ENCODE peak calls at places on chromosomes 6 and 20, in nine cellular contexts. One of them, this sample, is unnamed.

GRCh38 chr6:6039946-6040509 is 33.3 kb upstream of the NRN1 start:
- DNase-seq in suprapubic skin: no peak
- DNase-seq in ovary: no peak
- DNase-seq in esophagus squamous epithelium: no peak
- DNase-seq in A549: no peak
- DNase-seq in HCT116: no peak
- DNase-seq in body of pancreas: no peak
- DNase-seq in prostate gland: no peak
- DNase-seq in GM12892: no peak
- DNase-seq in this sample: no peak

GRCh38 chr6:22717906-22718305 is 148.5 kb downstream of the HDGFL1 start:
- DNase-seq in suprapubic skin: no peak
- DNase-seq in ovary: no peak
- DNase-seq in esophagus squamous epithelium: no peak
- DNase-seq in A549: no peak
- DNase-seq in HCT116: no peak
- DNase-seq in body of pancreas: peak
- DNase-seq in prostate gland: peak
- DNase-seq in GM12892: no peak
- DNase-seq in this sample: no peak

GRCh38 chr6:142014515-142014914 is 118.2 kb upstream of the GJE1 start:
- DNase-seq in suprapubic skin: no peak
- DNase-seq in ovary: no peak
- DNase-seq in esophagus squamous epithelium: no peak
- DNase-seq in A549: peak
- DNase-seq in HCT116: peak
- DNase-seq in body of pancreas: no peak
- DNase-seq in prostate gland: no peak
- DNase-seq in GM12892: no peak
- DNase-seq in this sample: no peak

GRCh38 chr6:147154454-147154853 is 49.8 kb upstream of the STXBP5 start:
- DNase-seq in suprapubic skin: no peak
- DNase-seq in ovary: no peak
- DNase-seq in esophagus squamous epithelium: no peak
- DNase-seq in A549: peak
- DNase-seq in HCT116: no peak
- DNase-seq in body of pancreas: no peak
- DNase-seq in prostate gland: peak
- DNase-seq in GM12892: no peak
- DNase-seq in this sample: no peak

GRCh38 chr6:125852587-125852986 is 61.8 kb downstream of the NCOA7 start:
- DNase-seq in suprapubic skin: no peak
- DNase-seq in ovary: no peak
- DNase-seq in esophagus squamous epithelium: no peak
- DNase-seq in A549: no peak
- DNase-seq in HCT116: no peak
- DNase-seq in body of pancreas: no peak
- DNase-seq in prostate gland: no peak
- DNase-seq in GM12892: no peak
- DNase-seq in this sample: no peak

GRCh38 chr20:23161968-23162696 is 76.0 kb upstream of the CD93 start:
- DNase-seq in suprapubic skin: peak
- DNase-seq in ovary: peak
- DNase-seq in esophagus squamous epithelium: no peak
- DNase-seq in A549: peak
- DNase-seq in HCT116: no peak
- DNase-seq in body of pancreas: peak
- DNase-seq in prostate gland: peak
- DNase-seq in GM12892: no peak
- DNase-seq in this sample: peak

GRCh38 chr6:27251672-27252251 is 4.3 kb downstream of the PRSS16 start:
- DNase-seq in suprapubic skin: no peak
- DNase-seq in ovary: peak
- DNase-seq in esophagus squamous epithelium: peak
- DNase-seq in A549: peak
- DNase-seq in HCT116: peak
- DNase-seq in body of pancreas: peak
- DNase-seq in prostate gland: peak
- DNase-seq in GM12892: peak
- DNase-seq in this sample: peak

GRCh38 chr20:25009218-25010145 is 16.9 kb upstream of the APMAP start:
- DNase-seq in suprapubic skin: peak
- DNase-seq in ovary: no peak
- DNase-seq in esophagus squamous epithelium: no peak
- DNase-seq in A549: no peak
- DNase-seq in HCT116: no peak
- DNase-seq in body of pancreas: peak
- DNase-seq in prostate gland: no peak
- DNase-seq in GM12892: no peak
- DNase-seq in this sample: peak

GRCh38 chr6:148343028-148343374 is 363 bp downstream of the SASH1 start:
- DNase-seq in suprapubic skin: no peak
- DNase-seq in ovary: no peak
- DNase-seq in esophagus squamous epithelium: no peak
- DNase-seq in A549: no peak
- DNase-seq in HCT116: no peak
- DNase-seq in body of pancreas: peak
- DNase-seq in prostate gland: peak
- DNase-seq in GM12892: no peak
- DNase-seq in this sample: no peak

GRCh38 chr6:38346291-38347079 is 293.2 kb downstream of the BTBD9 start:
- DNase-seq in suprapubic skin: no peak
- DNase-seq in ovary: no peak
- DNase-seq in esophagus squamous epithelium: no peak
- DNase-seq in A549: no peak
- DNase-seq in HCT116: no peak
- DNase-seq in body of pancreas: no peak
- DNase-seq in prostate gland: no peak
- DNase-seq in GM12892: no peak
- DNase-seq in this sample: no peak

GRCh38 chr6:149484733-149485700 is at the start of gene ZC3H12D:
- DNase-seq in suprapubic skin: peak
- DNase-seq in ovary: no peak
- DNase-seq in esophagus squamous epithelium: no peak
- DNase-seq in A549: peak
- DNase-seq in HCT116: peak
- DNase-seq in body of pancreas: peak
- DNase-seq in prostate gland: no peak
- DNase-seq in GM12892: no peak
- DNase-seq in this sample: peak
- TF ChIP-seq POLR2A in suprapubic skin: no peak
- TF ChIP-seq POLR2A in ovary: no peak
- TF ChIP-seq POLR2A in esophagus squamous epithelium: no peak
- TF ChIP-seq POLR2A in A549: no peak
- TF ChIP-seq POLR2A in HCT116: no peak
- TF ChIP-seq POLR2A in body of pancreas: no peak
- TF ChIP-seq POLR2A in prostate gland: no peak
- TF ChIP-seq POLR2A in GM12892: peak
- TF ChIP-seq POLR2A in this sample: no peak

GRCh38 chr6:131893198-131893597 is 58.0 kb downstream of the CCN2 start:
- DNase-seq in suprapubic skin: no peak
- DNase-seq in ovary: no peak
- DNase-seq in esophagus squamous epithelium: no peak
- DNase-seq in A549: no peak
- DNase-seq in HCT116: no peak
- DNase-seq in body of pancreas: no peak
- DNase-seq in prostate gland: no peak
- DNase-seq in GM12892: no peak
- DNase-seq in this sample: no peak

GRCh38 chr6:131898718-131899117 is 52.5 kb downstream of the CCN2 start:
- DNase-seq in suprapubic skin: no peak
- DNase-seq in ovary: no peak
- DNase-seq in esophagus squamous epithelium: no peak
- DNase-seq in A549: no peak
- DNase-seq in HCT116: no peak
- DNase-seq in body of pancreas: no peak
- DNase-seq in prostate gland: no peak
- DNase-seq in GM12892: no peak
- DNase-seq in this sample: no peak

GRCh38 chr6:131890091-131890490 is 61.1 kb downstream of the CCN2 start:
- DNase-seq in suprapubic skin: no peak
- DNase-seq in ovary: no peak
- DNase-seq in esophagus squamous epithelium: no peak
- DNase-seq in A549: no peak
- DNase-seq in HCT116: no peak
- DNase-seq in body of pancreas: no peak
- DNase-seq in prostate gland: no peak
- DNase-seq in GM12892: no peak
- DNase-seq in this sample: no peak

GRCh38 chr6:131897050-131897435 is 54.1 kb downstream of the CCN2 start:
- DNase-seq in suprapubic skin: no peak
- DNase-seq in ovary: no peak
- DNase-seq in esophagus squamous epithelium: no peak
- DNase-seq in A549: no peak
- DNase-seq in HCT116: no peak
- DNase-seq in body of pancreas: no peak
- DNase-seq in prostate gland: no peak
- DNase-seq in GM12892: no peak
- DNase-seq in this sample: no peak

DNA sequence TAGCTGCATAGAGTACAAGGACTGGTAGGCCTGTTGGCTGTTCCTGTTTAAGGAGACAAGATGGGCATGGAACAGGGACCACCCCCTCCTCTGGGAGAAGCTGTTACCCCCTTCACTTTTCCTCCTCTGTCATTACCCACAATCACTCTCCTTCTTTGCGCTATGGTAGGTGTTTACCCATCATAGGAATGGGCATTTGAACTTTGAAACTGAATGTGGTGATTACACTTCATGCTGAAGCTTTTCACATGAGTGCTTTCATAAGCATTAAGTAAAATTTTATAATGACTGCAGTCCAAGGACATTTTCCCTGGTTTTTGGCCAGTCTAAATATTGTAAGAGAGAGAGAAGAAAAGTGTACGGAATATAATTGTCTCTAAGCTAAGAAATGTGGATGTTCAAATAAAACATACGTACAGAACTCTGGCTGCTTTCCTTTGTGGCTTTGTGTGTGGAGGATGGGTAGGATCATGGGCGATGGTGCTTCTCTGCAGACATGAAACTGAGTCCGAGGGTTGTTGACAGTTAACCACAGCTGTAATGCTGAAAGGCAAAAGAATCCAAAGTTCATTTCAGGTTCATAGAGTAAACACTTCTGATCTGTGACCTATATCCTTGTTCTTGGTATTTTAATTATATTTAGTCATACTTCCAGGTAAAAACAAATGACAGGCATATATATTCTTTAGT is 56.3 kb downstream of the CCN2 start:
- DNase-seq in suprapubic skin: no peak
- DNase-seq in ovary: no peak
- DNase-seq in esophagus squamous epithelium: no peak
- DNase-seq in A549: no peak
- DNase-seq in HCT116: no peak
- DNase-seq in body of pancreas: no peak
- DNase-seq in prostate gland: no peak
- DNase-seq in GM12892: no peak
- DNase-seq in this sample: no peak
- TF ChIP-seq POLR2A in suprapubic skin: no peak
- TF ChIP-seq POLR2A in ovary: no peak
- TF ChIP-seq POLR2A in esophagus squamous epithelium: no peak
- TF ChIP-seq POLR2A in A549: no peak
- TF ChIP-seq POLR2A in HCT116: no peak
- TF ChIP-seq POLR2A in body of pancreas: no peak
- TF ChIP-seq POLR2A in prostate gland: no peak
- TF ChIP-seq POLR2A in GM12892: no peak
- TF ChIP-seq POLR2A in this sample: no peak

GRCh38 chr6:167422934-167423333 is 98.0 kb downstream of the TTLL2 start:
- DNase-seq in suprapubic skin: no peak
- DNase-seq in ovary: no peak
- DNase-seq in esophagus squamous epithelium: no peak
- DNase-seq in A549: no peak
- DNase-seq in HCT116: no peak
- DNase-seq in body of pancreas: no peak
- DNase-seq in prostate gland: no peak
- DNase-seq in GM12892: no peak
- DNase-seq in this sample: no peak

GRCh38 chr6:167424700-167425099 is 99.8 kb downstream of the TTLL2 start:
- DNase-seq in suprapubic skin: no peak
- DNase-seq in ovary: no peak
- DNase-seq in esophagus squamous epithelium: no peak
- DNase-seq in A549: no peak
- DNase-seq in HCT116: no peak
- DNase-seq in body of pancreas: no peak
- DNase-seq in prostate gland: no peak
- DNase-seq in GM12892: no peak
- DNase-seq in this sample: no peak

GRCh38 chr6:167420177-167420576 is 95.3 kb downstream of the TTLL2 start:
- DNase-seq in suprapubic skin: no peak
- DNase-seq in ovary: no peak
- DNase-seq in esophagus squamous epithelium: no peak
- DNase-seq in A549: no peak
- DNase-seq in HCT116: no peak
- DNase-seq in body of pancreas: no peak
- DNase-seq in prostate gland: no peak
- DNase-seq in GM12892: no peak
- DNase-seq in this sample: no peak

GRCh38 chr6:167424060-167424673 is 99.3 kb downstream of the TTLL2 start:
- DNase-seq in suprapubic skin: no peak
- DNase-seq in ovary: no peak
- DNase-seq in esophagus squamous epithelium: no peak
- DNase-seq in A549: no peak
- DNase-seq in HCT116: no peak
- DNase-seq in body of pancreas: no peak
- DNase-seq in prostate gland: no peak
- DNase-seq in GM12892: no peak
- DNase-seq in this sample: no peak

GRCh38 chr6:167420858-167421766 is 96.2 kb downstream of the TTLL2 start:
- DNase-seq in suprapubic skin: no peak
- DNase-seq in ovary: no peak
- DNase-seq in esophagus squamous epithelium: no peak
- DNase-seq in A549: peak
- DNase-seq in HCT116: no peak
- DNase-seq in body of pancreas: peak
- DNase-seq in prostate gland: no peak
- DNase-seq in GM12892: no peak
- DNase-seq in this sample: no peak
- TF ChIP-seq POLR2A in suprapubic skin: no peak
- TF ChIP-seq POLR2A in ovary: no peak
- TF ChIP-seq POLR2A in esophagus squamous epithelium: no peak
- TF ChIP-seq POLR2A in A549: no peak
- TF ChIP-seq POLR2A in HCT116: no peak
- TF ChIP-seq POLR2A in body of pancreas: no peak
- TF ChIP-seq POLR2A in prostate gland: no peak
- TF ChIP-seq POLR2A in GM12892: no peak
- TF ChIP-seq POLR2A in this sample: no peak

DNA sequence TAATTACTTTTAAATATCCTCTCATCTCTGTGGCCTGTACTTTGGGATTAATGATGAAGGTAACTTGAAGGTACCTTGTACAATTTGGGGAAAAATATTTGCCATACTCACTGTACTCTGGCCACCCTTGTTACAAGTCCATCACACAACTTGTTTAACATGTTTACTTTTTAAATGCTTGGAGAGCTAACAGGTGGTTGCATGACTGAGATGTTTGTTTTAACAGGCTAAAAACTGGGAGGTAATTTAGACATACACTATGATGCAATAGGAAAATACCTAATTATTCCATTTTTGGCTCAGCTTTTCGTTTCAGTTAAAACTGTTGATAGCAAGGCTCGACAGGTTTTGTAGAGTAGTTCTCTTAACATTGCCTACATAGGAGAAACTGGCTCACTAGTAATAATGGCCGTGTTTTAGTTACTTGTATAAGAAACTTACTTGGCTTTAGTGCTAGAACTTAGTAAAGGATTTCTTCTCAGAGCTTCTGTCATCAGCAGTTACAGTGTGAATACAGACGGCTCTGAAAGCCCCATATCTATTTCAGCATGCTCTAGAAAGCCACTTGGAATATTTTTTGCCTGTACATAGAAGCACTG is 489.8 kb upstream of the SOX4 start:
- DNase-seq in suprapubic skin: no peak
- DNase-seq in ovary: no peak
- DNase-seq in esophagus squamous epithelium: no peak
- DNase-seq in A549: no peak
- DNase-seq in HCT116: no peak
- DNase-seq in body of pancreas: no peak
- DNase-seq in prostate gland: peak
- DNase-seq in GM12892: no peak
- DNase-seq in this sample: no peak
- TF ChIP-seq POLR2A in suprapubic skin: no peak
- TF ChIP-seq POLR2A in ovary: no peak
- TF ChIP-seq POLR2A in esophagus squamous epithelium: no peak
- TF ChIP-seq POLR2A in A549: no peak
- TF ChIP-seq POLR2A in HCT116: no peak
- TF ChIP-seq POLR2A in body of pancreas: no peak
- TF ChIP-seq POLR2A in prostate gland: no peak
- TF ChIP-seq POLR2A in GM12892: no peak
- TF ChIP-seq POLR2A in this sample: no peak